ENCODE peak calls at places on chromosomes 11 and 22, in nine cellular contexts. J is BJ, K is cardiac fibroblast, F is A673, L is HCT116, Y is AG04450, E is cardiac muscle cell, T is Calu3, M is PC-3. C is an unnamed sample.

GRCh38 chr22:18024956-18025720 is 777 bp upstream of the MICAL3 start:
- DNase-seq in J (no peak), K (no peak), F (no peak), L (no peak), Y (no peak), E (no peak), T (no peak), M (no peak), C (no peak)

GRCh38 chr11:93370260-93370659 is 39.7 kb downstream of the DEUP1 start:
- DNase-seq in J (peak), K (peak), F (no peak), L (no peak), Y (no peak), E (no peak), T (no peak), M (peak), C (peak)

GRCh38 chr11:59708537-59708936 is 5.1 kb downstream of the OR10V1 start:
- DNase-seq in J (no peak), K (no peak), F (no peak), L (no peak), Y (no peak), E (no peak), T (no peak), M (no peak), C (peak)

GRCh38 chr22:32775957-32776356 is 25.5 kb upstream of the TIMP3 start:
- DNase-seq in J (no peak), K (no peak), F (no peak), L (no peak), Y (no peak), E (no peak), T (no peak), M (no peak), C (no peak)

GRCh38 chr11:4695442-4695841 is 2.2 kb downstream of the OR51E2 start:
- DNase-seq in J (no peak), K (no peak), F (no peak), L (no peak), Y (peak), E (no peak), T (no peak), M (no peak), C (no peak)

GRCh38 chr11:108788565-108789199 is 123.8 kb downstream of the DDX10 start:
- DNase-seq in J (no peak), K (peak), F (peak), L (peak), Y (no peak), E (peak), T (peak), M (peak), C (peak)

GRCh38 chr11:19714387-19715363 is 2.0 kb downstream of the NAV2 start:
- DNase-seq in J (peak), K (peak), F (no peak), L (no peak), Y (peak), E (peak), T (no peak), M (peak), C (peak)

GRCh38 chr11:65432686-65433582 is 10.3 kb downstream of the NEAT1 start:
- DNase-seq in J (no peak), K (peak), F (peak), L (no peak), Y (no peak), E (peak), T (no peak), M (peak), C (no peak)

GRCh38 chr11:3916962-3917361 is 61.5 kb downstream of the STIM1 start:
- DNase-seq in J (no peak), K (no peak), F (no peak), L (no peak), Y (no peak), E (no peak), T (no peak), M (no peak), C (no peak)

GRCh38 chr11:76670475-76671235 is at the start of gene LRRC32:
- DNase-seq in J (no peak), K (peak), F (peak), L (no peak), Y (no peak), E (peak), T (peak), M (no peak), C (no peak)

GRCh38 chr22:17842386-17842785 is 68.1 kb upstream of the BID start:
- DNase-seq in J (no peak), K (no peak), F (no peak), L (no peak), Y (no peak), E (no peak), T (no peak), M (no peak), C (no peak)

GRCh38 chr11:55707029-55707428 is 45.0 kb downstream of the OR4C6 start:
- DNase-seq in J (no peak), K (peak), F (peak), L (no peak), Y (no peak), E (no peak), T (peak), M (peak), C (peak)

GRCh38 chr11:73271936-73272679 is at the start of gene P2RY6:
- DNase-seq in J (no peak), K (peak), F (peak), L (no peak), Y (no peak), E (no peak), T (no peak), M (peak), C (peak)

GRCh38 chr11:119663279-119663678 is 65.7 kb downstream of the NECTIN1 start:
- DNase-seq in J (no peak), K (no peak), F (no peak), L (no peak), Y (no peak), E (no peak), T (no peak), M (no peak), C (no peak)

GRCh38 chr11:119780264-119780953 is 51.4 kb upstream of the NECTIN1 start:
- DNase-seq in J (no peak), K (no peak), F (no peak), L (no peak), Y (no peak), E (no peak), T (no peak), M (no peak), C (no peak)

DNA sequence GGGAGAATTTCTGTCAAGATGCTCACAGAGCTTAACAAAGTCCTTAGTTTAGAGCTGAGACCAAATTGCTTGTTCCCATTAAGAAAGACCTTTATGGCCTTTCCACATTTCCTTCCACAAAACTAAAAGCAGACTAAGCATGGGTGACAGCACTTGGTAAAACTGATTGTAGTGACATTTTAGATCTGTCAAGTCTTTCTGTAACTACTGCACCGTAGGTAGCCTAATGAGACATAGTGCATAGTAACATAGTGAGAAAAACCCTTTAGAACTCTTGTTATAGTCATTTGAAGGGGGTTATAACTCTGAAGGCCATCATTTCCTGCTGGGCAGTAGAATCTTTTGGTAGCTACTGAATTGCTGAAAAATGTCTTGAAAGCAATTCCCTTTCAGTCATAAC is 990.9 kb upstream of the CNTN5 start:
- DNase-seq in J (no peak), K (no peak), F (no peak), L (no peak), Y (no peak), E (no peak), T (no peak), M (no peak), C (no peak)
- TF ChIP-seq CTCF in J (no peak), K (no peak), F (no peak), L (no peak), Y (no peak), E (no peak), T (no peak), M (no peak), C (no peak)

DNA sequence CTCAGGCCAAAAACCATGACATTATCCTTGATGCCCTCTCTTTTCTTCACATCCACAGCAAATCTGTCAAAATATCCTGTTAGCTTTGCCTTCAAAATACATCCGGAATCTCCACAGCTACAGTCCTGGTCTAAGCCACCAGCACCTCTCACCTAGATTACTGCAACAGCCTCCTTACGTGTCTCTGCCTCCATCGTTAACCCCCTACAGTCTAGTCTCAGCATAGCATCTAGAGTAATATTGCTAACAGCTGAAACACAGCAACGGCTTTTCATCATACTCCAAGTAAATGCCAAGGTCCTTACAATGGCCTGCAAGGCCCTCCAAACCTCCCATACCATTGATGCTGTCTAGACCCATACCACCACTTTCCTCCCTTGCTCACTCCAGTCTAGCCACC is 4.4 kb downstream of the TSG101 start:
- DNase-seq in J (no peak), K (peak), F (peak), L (no peak), Y (no peak), E (no peak), T (peak), M (no peak), C (no peak)
- TF ChIP-seq CTCF in J (no peak), K (peak), F (no peak), L (peak), Y (no peak), E (peak), T (peak), M (no peak), C (peak)

DNA sequence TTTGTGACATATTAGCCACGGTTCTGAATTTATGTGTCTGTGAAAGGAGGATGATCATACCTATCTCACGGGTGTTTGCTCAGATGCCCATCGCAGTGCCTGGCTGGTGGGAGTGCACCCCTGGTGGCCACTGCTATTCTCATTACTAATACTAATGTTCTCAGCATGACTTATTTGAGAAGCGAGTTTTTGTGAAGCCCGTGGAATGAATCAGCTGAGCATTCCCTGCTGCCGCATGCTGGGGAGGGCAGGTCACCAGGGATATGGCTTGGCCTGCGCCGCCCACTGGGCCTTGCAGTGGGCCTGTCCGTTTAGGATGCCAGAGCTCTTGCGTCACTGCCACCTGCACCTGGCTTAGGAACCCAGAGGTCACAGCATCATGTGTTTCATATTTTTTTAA is 16.8 kb downstream of the CTTN start:
- DNase-seq in J (peak), K (peak), F (no peak), L (no peak), Y (no peak), E (no peak), T (no peak), M (peak), C (peak)
- TF ChIP-seq CTCF in J (peak), K (peak), F (peak), L (peak), Y (peak), E (peak), T (no peak), M (peak), C (peak)

GRCh38 chr11:43577566-43578264 is 102.8 kb upstream of the HSD17B12 start:
- DNase-seq in J (no peak), K (no peak), F (no peak), L (no peak), Y (no peak), E (no peak), T (no peak), M (no peak), C (no peak)

GRCh38 chr11:43578346-43579170 is 102.0 kb upstream of the HSD17B12 start:
- DNase-seq in J (no peak), K (peak), F (no peak), L (no peak), Y (no peak), E (no peak), T (no peak), M (peak), C (peak)

GRCh38 chr11:43580735-43581369 is 99.7 kb upstream of the HSD17B12 start:
- DNase-seq in J (no peak), K (no peak), F (peak), L (no peak), Y (no peak), E (peak), T (no peak), M (no peak), C (no peak)

GRCh38 chr11:43579919-43580276 is 100.6 kb upstream of the HSD17B12 start:
- DNase-seq in J (no peak), K (no peak), F (no peak), L (no peak), Y (no peak), E (no peak), T (no peak), M (no peak), C (no peak)

DNA sequence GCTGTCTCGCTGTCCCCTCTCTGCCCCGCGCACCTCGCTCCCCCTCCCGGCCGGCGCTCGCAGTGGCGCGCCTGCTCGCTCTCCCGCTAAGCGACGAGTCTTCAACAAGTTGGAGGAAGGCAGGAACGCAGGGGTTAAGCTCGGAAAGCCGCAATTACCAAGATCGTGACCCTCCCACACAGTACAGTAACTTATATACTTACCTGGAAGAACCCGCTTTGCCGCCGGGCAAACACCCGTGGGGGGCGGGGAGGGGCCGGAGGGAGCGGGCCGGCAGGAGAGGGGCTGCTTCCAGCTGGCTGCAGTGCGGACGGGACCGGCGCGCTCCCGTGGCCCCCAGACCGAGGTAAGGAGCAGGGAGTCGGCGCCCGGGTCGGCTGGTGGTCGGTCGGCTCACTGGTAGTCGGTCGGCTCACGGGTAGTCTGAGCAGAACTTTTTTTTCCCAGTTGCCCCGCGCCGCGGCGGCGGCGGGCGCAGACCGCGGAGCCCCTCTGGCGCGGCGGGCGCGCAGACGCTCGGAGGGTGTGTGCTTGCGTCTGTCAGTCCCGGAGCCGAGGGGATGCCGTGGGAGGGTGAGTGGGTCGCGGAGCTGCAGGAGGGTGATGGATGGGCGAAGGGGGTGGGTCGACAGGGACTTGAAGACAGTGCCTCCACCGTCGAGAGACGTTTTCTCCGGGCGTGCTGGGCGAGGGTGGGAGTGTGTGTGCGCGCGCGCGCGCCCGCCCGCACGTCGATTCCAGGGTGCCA is 101.2 kb upstream of the HSD17B12 start:
- DNase-seq in J (no peak), K (peak), F (peak), L (no peak), Y (no peak), E (peak), T (peak), M (peak), C (no peak)
- TF ChIP-seq CTCF in J (peak), K (peak), F (peak), L (no peak), Y (peak), E (peak), T (peak), M (peak), C (peak)

GRCh38 chr22:39532215-39533071 is at the start of gene RPS19BP1:
- DNase-seq in J (peak), K (peak), F (peak), L (peak), Y (peak), E (peak), T (peak), M (peak), C (peak)
- TF ChIP-seq CTCF in J (no peak), K (no peak), F (no peak), L (no peak), Y (no peak), E (no peak), T (no peak), M (no peak), C (no peak)

DNA sequence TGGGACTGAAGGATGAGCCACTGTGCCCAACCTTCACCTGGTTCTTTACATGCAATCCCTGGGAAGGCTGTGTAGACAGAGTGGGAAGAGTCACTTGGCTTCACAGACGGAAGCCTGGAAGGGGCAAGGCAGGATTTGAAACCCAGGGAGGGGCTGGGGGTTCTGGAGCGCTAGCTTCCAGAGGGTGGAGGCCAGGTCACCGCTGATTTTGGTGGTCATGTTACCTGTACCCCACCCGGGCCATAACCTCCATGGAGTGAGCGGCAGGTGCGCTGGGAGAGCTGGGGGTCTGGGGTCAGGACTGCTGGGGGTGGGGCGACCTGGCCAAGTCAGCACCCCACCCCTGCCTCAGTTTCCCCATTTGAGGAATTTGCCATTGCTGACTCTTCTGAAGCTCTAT is 38.3 kb downstream of the PDGFB start:
- DNase-seq in J (no peak), K (no peak), F (no peak), L (no peak), Y (no peak), E (no peak), T (no peak), M (no peak), C (no peak)
- TF ChIP-seq CTCF in J (no peak), K (no peak), F (no peak), L (no peak), Y (no peak), E (no peak), T (no peak), M (no peak), C (no peak)

GRCh38 chr22:35257321-35258143 is at the start of gene HMGXB4:
- DNase-seq in J (no peak), K (peak), F (peak), L (peak), Y (peak), E (peak), T (peak), M (peak), C (peak)
- TF ChIP-seq CTCF in J (no peak), K (no peak), F (no peak), L (no peak), Y (no peak), E (no peak), T (no peak), M (no peak), C (peak)

DNA sequence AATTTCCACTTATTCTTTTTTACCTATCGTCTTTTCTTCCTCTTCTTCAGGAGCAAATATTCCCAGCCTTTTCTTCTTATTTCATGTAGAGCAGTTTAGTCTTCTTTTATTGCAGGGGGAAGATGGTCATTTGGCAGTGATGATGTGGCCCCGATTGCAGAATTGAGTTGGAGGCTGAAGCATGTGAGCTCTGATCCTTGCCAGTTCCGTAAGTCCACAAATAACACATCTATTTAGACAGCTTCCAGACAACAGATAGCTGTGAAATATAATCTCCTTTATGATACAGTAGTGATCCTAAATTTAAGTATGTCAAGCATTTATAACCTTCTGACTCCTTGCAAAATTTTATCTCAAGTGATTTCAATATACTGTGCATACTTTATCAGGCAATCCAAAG is 27.5 kb downstream of the REXO2 start:
- DNase-seq in J (no peak), K (no peak), F (no peak), L (no peak), Y (no peak), E (no peak), T (no peak), M (no peak), C (no peak)
- TF ChIP-seq CTCF in J (no peak), K (no peak), F (no peak), L (no peak), Y (no peak), E (no peak), T (no peak), M (no peak), C (no peak)

DNA sequence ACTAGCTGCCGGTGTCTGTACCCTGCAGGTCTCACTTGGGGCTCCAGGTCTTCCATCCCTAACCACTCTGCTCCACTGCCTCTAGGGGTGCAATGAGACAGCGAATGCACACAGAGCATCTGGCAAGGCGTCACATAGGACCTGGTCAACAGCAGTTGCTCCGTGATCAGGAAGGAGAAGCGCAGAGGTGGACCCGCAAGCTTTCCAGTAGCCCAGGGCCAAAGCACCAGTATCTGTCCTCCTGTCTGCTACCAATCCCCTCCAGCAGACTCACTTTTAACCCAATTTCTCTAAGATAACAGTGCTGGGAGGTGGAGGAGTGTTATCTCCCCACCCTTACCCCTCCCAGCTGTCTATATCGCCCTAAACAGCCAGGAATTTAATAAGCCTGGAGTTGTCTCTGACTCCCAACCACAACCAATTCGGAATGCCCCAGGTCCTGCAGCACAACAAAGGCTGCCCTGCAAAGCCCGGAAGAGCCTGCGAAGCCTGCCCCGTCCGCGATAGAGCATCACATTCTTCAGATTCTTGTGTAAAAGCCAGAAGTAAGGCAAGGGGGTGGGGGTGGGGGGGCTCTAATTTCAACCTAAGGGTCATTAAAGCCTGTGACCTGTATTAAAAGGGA is 19.3 kb downstream of the MYH9 start:
- DNase-seq in J (no peak), K (peak), F (peak), L (no peak), Y (peak), E (peak), T (peak), M (peak), C (peak)
- TF ChIP-seq CTCF in J (no peak), K (no peak), F (no peak), L (peak), Y (peak), E (peak), T (no peak), M (peak), C (peak)

GRCh38 chr22:24951942-24952836 is at the start of gene KIAA1671:
- DNase-seq in J (no peak), K (peak), F (peak), L (peak), Y (no peak), E (peak), T (peak), M (peak), C (peak)
- TF ChIP-seq CTCF in J (peak), K (peak), F (peak), L (peak), Y (peak), E (peak), T (peak), M (peak), C (peak)

C was measured in HFFc6.